ENCODE peak calls at places on chromosomes 13 and 19, in five cellular contexts. Z, L, D, H and E are unnamed samples.

GRCh38 chr13:106367361-106367781 is 168.1 kb downstream of the EFNB2 start:
- DNase-seq in Z (no peak), L (no peak), D (no peak), H (no peak), E (peak; percentile 19)

GRCh38 chr19:42232435-42232834 is 10.0 kb downstream of the GSK3A start:
- DNase-seq in Z (no peak), L (no peak), D (no peak), H (no peak), E (no peak)

GRCh38 chr13:87884874-87885273 is 213.7 kb downstream of the SLITRK5 start:
- DNase-seq in Z (peak; percentile 29), L (peak; percentile 62), D (no peak), H (peak; percentile 40), E (peak; percentile 43)

GRCh38 chr13:36912369-36912768 is 7.7 kb downstream of the SMAD9 start:
- DNase-seq in Z (no peak), L (no peak), D (no peak), H (no peak), E (no peak)

GRCh38 chr13:46562581-46562980 is 9.6 kb downstream of the LRCH1 start:
- DNase-seq in Z (no peak), L (no peak), D (no peak), H (no peak), E (no peak)

GRCh38 chr19:49149652-49150105 is 5.5 kb downstream of the HRC start:
- DNase-seq in Z (peak; percentile 74), L (peak; percentile 82), D (peak; percentile 85), H (peak; percentile 93), E (peak; percentile 92)

GRCh38 chr19:1172353-1173159 is 1.5 kb downstream of the SBNO2 start:
- DNase-seq in Z (peak; percentile 58), L (peak; percentile 68), D (no peak), H (no peak), E (peak; percentile 52)

GRCh38 chr13:100131863-100132574 is 43.1 kb downstream of the PCCA start:
- DNase-seq in Z (peak; percentile 88), L (peak; percentile 8), D (peak; percentile 45), H (no peak), E (no peak)

GRCh38 chr19:16897572-16898056 is 8.8 kb downstream of the F2RL3 start:
- DNase-seq in Z (no peak), L (no peak), D (no peak), H (no peak), E (no peak)

GRCh38 chr13:97766749-97767148 is 186.7 kb upstream of the IPO5 start:
- DNase-seq in Z (no peak), L (no peak), D (no peak), H (no peak), E (no peak)

GRCh38 chr19:3073159-3073563 is 10.9 kb upstream of the TLE5 start:
- DNase-seq in Z (no peak), L (no peak), D (peak; percentile 81), H (peak; percentile 53), E (no peak)

GRCh38 chr19:48715276-48715675 is 4.2 kb downstream of the MAMSTR start:
- DNase-seq in Z (no peak), L (no peak), D (no peak), H (no peak), E (no peak)

GRCh38 chr13:74287672-74288169 is 153.5 kb upstream of the KLF12 start:
- DNase-seq in Z (peak; percentile 40), L (peak; percentile 89), D (no peak), H (peak; percentile 90), E (peak; percentile 94)

GRCh38 chr13:81207221-81207620 is 866.3 kb upstream of the SPRY2 start:
- DNase-seq in Z (no peak), L (no peak), D (no peak), H (no peak), E (no peak)

GRCh38 chr13:98480915-98481510 is 95.9 kb downstream of the STK24 start:
- DNase-seq in Z (no peak), L (no peak), D (no peak), H (no peak), E (no peak)

GRCh38 chr13:42360046-42360445 is 88.1 kb downstream of the AKAP11 start:
- DNase-seq in Z (no peak), L (no peak), D (no peak), H (no peak), E (no peak)

GRCh38 chr13:110932588-110932987 is 17.7 kb upstream of the ANKRD10 start:
- DNase-seq in Z (no peak), L (no peak), D (no peak), H (no peak), E (no peak)

GRCh38 chr13:28494861-28495585 is at the start of gene FLT1:
- DNase-seq in Z (no peak), L (peak; percentile 60), D (no peak), H (peak; percentile 93), E (peak; percentile 80)

GRCh38 chr13:72463561-72463960 is 263.9 kb downstream of the MZT1 start:
- DNase-seq in Z (no peak), L (peak; percentile 43), D (no peak), H (no peak), E (no peak)

GRCh38 chr19:47660435-47660832 is 51.5 kb downstream of the BICRA start:
- DNase-seq in Z (peak; percentile 74), L (peak; percentile 75), D (peak; percentile 16), H (no peak), E (no peak)

GRCh38 chr13:77022341-77022740 is 4.6 kb downstream of the FBXL3 start:
- DNase-seq in Z (no peak), L (peak; percentile 19), D (no peak), H (no peak), E (no peak)

GRCh38 chr19:12052571-12053169 is at the start of gene ZNF878:
- DNase-seq in Z (peak; percentile 95), L (peak; percentile 96), D (no peak), H (peak; percentile 99), E (peak; percentile 99)

GRCh38 chr19:18894254-18895037 is 1.5 kb downstream of the CERS1 start:
- DNase-seq in Z (no peak), L (peak; percentile 59), D (no peak), H (peak; percentile 68), E (peak; percentile 85)

GRCh38 chr13:94632227-94632980 is 30.7 kb downstream of the GPR180 start:
- DNase-seq in Z (no peak), L (no peak), D (no peak), H (peak; percentile 25), E (no peak)

GRCh38 chr13:90084684-90085290 is 1262.7 kb upstream of the MIR17HG start:
- DNase-seq in Z (no peak), L (no peak), D (no peak), H (no peak), E (no peak)

GRCh38 chr13:28622286-28622685 is 36.6 kb upstream of the POMP start:
- DNase-seq in Z (no peak), L (no peak), D (no peak), H (no peak), E (no peak)

GRCh38 chr19:14758816-14759215 is 19.5 kb downstream of the ADGRE2 start:
- DNase-seq in Z (peak; percentile 20), L (peak; percentile 38), D (no peak), H (peak; percentile 89), E (peak; percentile 16)

GRCh38 chr19:45467456-45468158 is at the start of gene FOSB:
- DNase-seq in Z (peak; percentile 91), L (peak; percentile 99), D (peak; percentile 91), H (peak; percentile 99), E (peak; percentile 99)

DNA sequence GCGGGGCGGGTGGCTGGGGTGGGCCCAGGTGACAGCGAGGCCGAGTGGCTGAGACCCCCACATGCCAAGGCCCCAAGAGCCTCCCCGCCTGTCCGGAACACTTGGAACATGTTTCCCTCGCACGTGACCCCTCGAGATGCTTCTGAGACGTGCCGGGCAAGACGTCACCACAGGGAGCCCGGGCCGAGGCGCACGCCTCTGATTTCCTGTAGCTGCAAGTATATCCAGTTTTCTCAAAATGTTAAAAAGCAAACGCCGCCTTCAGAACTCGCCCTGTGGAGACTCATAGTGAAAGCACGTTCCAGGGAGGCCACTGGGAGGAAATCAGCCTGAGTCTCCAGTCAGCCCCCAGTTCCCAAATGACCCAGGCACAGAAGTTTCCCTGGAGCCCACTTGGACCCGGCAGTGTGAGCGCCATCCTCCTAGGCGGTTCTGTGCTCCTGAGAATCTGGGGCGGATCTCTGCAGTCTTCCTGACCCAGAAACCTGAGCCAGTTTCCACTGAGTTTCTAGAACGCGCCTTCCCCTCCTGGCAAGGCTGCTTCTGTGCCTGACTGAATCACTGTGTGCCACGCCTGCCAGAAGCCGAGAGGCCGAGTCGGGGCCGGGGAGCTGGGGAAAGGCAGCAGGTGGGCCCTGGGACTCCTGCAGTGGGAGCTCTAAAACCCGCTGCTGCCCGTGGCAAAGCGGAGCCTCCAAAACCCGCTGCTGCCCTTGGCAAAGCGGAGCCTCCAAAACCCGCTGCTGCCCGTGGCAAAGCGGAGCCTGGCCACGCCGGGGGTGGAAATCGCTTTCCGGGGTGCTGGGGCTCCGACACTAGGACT is 179.3 kb downstream of the KDM4B start:
- DNase-seq in Z (no peak), L (no peak), D (no peak), H (no peak), E (no peak)
- TF ChIP-seq EZH2phosphoT487 in Z (no peak), L (no peak), D (no peak), H (no peak), E (no peak)

GRCh38 chr13:113937497-113938140 is 36.3 kb downstream of the C13orf46 start:
- DNase-seq in Z (no peak), L (no peak), D (no peak), H (no peak), E (no peak)
- TF ChIP-seq EZH2 in Z (no peak), L (no peak), D (no peak), H (no peak), E (no peak)

DNA sequence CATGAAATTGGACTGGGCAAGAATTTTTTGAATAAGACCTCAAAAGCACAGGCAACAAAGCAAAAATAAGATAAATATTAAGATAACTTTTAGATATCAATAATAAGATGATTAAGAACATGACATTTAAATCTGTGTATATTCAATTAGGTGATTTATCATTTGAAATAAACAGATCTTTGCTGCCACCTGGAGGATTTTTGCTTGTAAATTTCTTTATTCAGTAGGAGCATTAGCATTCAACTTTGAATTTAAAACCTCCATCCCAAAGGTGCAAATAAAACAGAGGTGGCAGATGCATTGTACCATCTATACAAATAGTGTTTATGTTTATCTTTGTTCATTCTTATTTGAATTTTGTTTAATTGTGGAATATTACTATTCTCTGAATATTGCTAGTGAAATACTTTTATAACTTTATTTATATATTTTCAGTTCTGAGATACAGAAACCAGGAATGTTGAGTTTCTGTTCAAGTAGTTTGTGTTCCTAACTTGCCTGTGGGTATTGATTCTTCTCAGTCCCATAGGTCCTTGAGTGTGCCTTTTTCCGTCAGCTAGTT is 20.9 kb downstream of the COG6 start:
- DNase-seq in Z (peak; percentile 67), L (peak; percentile 59), D (peak; percentile 40), H (peak; percentile 77), E (peak; percentile 57)
- TF ChIP-seq CTCF in Z (peak; percentile 58), L (peak; percentile 57), D (peak; percentile 21), H (no peak), E (peak; percentile 58)

DNA sequence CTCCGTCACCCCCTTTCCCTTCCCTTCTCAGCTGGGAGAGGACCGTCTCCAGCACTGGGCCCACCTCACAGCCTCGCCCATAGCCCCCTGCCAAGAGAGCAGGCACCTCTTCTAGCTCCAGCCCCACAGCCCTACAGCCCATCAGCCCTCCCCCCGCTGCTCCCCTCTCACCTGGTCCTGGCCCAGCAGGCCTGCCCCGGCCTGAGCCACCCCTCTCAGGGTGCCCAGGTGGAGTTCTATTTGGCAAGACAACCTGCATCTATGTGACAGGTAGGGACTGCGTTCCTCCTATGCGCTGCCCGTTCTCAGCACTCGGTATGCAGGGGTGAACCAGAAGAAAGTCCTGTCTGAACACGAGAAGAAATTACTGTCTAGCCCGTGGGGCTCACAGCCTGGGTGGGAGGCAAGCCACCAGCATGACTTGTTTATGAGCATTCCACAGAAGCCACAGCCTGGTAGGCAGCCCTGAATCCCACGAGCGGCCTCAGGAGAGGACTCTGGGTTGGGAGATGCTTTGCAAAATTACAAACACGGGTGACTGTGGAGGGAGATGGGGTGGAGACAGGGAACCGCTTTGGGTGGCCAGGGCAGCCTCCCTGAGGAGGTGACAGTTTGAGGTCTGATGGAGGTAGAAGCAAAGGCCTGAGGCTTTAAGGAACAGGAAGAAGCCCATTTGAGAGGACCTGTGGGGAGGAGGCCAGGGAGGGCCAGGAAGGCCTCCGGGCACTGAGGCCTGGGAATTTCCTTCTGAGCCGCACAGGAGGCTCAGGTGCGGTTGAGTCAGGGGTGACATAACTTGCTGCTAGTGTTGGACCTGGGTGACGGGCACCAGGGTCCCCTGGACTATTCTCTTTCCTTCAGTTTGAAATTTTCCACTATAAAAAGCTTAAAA is 1.2 kb upstream of the PLEKHF1 start:
- DNase-seq in Z (peak; percentile 78), L (no peak), D (no peak), H (no peak), E (no peak)
- TF ChIP-seq EZH2phosphoT487 in Z (no peak), L (no peak), D (no peak), H (no peak), E (peak; percentile 6)